ENCODE peak calls at places on chromosomes 5 and 9, in five cellular contexts. One of them, this sample, is unnamed.

GRCh38 chr9:121213136-121213806 is 11.6 kb upstream of the RAB14 start:
- DNase-seq in PC-3: peak
- DNase-seq in astrocyte of the spinal cord: peak
- DNase-seq in lower leg skin: peak
- DNase-seq in upper lobe of left lung: peak
- DNase-seq in this sample: peak

GRCh38 chr5:108415726-108416125 is 33.8 kb upstream of the FBXL17 start:
- DNase-seq in PC-3: peak
- DNase-seq in lower leg skin: no peak
- DNase-seq in upper lobe of left lung: no peak
- DNase-seq in astrocyte of the spinal cord: no peak
- DNase-seq in this sample: no peak

GRCh38 chr5:179234563-179235135 is 110.6 kb downstream of the ADAMTS2 start:
- DNase-seq in astrocyte of the spinal cord: no peak
- DNase-seq in lower leg skin: no peak
- DNase-seq in upper lobe of left lung: peak
- DNase-seq in PC-3: no peak
- DNase-seq in this sample: peak

GRCh38 chr9:98826716-98827115 is 19.2 kb downstream of the GALNT12 start:
- DNase-seq in upper lobe of left lung: no peak
- DNase-seq in lower leg skin: no peak
- DNase-seq in PC-3: no peak
- DNase-seq in astrocyte of the spinal cord: no peak
- DNase-seq in this sample: no peak

GRCh38 chr5:104297076-104297475 is 734.5 kb upstream of the NUDT12 start:
- DNase-seq in PC-3: peak
- DNase-seq in lower leg skin: no peak
- DNase-seq in astrocyte of the spinal cord: peak
- DNase-seq in upper lobe of left lung: no peak
- DNase-seq in this sample: no peak

GRCh38 chr9:123929177-123929869 is 603 bp downstream of the DENND1A start:
- DNase-seq in upper lobe of left lung: no peak
- DNase-seq in astrocyte of the spinal cord: no peak
- DNase-seq in lower leg skin: no peak
- DNase-seq in PC-3: no peak
- DNase-seq in this sample: peak

GRCh38 chr9:124869986-124870560 is 8.1 kb downstream of the ARPC5L start:
- DNase-seq in upper lobe of left lung: peak
- DNase-seq in PC-3: peak
- DNase-seq in astrocyte of the spinal cord: peak
- DNase-seq in lower leg skin: no peak
- DNase-seq in this sample: peak

GRCh38 chr9:3240651-3241268 is 285.0 kb downstream of the RFX3 start:
- DNase-seq in PC-3: peak
- DNase-seq in lower leg skin: peak
- DNase-seq in upper lobe of left lung: peak
- DNase-seq in astrocyte of the spinal cord: peak
- DNase-seq in this sample: peak

GRCh38 chr5:80487829-80488708 is at the start of gene FAM151B:
- DNase-seq in lower leg skin: peak
- DNase-seq in upper lobe of left lung: peak
- DNase-seq in astrocyte of the spinal cord: peak
- DNase-seq in PC-3: peak
- DNase-seq in this sample: peak

GRCh38 chr9:28396058-28396457 is 822.8 kb upstream of the C9orf72 start:
- DNase-seq in upper lobe of left lung: no peak
- DNase-seq in astrocyte of the spinal cord: no peak
- DNase-seq in lower leg skin: no peak
- DNase-seq in PC-3: peak
- DNase-seq in this sample: no peak

GRCh38 chr5:126615286-126615685 is 14.5 kb downstream of the PHAX start:
- DNase-seq in upper lobe of left lung: no peak
- DNase-seq in astrocyte of the spinal cord: no peak
- DNase-seq in PC-3: no peak
- DNase-seq in lower leg skin: no peak
- DNase-seq in this sample: no peak

GRCh38 chr5:135423158-135423925 is 23.8 kb downstream of the DCANP1 start:
- DNase-seq in upper lobe of left lung: no peak
- DNase-seq in PC-3: no peak
- DNase-seq in lower leg skin: no peak
- DNase-seq in astrocyte of the spinal cord: no peak
- DNase-seq in this sample: peak

GRCh38 chr9:23590601-23591000 is 235.4 kb downstream of the ELAVL2 start:
- DNase-seq in PC-3: peak
- DNase-seq in lower leg skin: no peak
- DNase-seq in astrocyte of the spinal cord: peak
- DNase-seq in upper lobe of left lung: no peak
- DNase-seq in this sample: no peak
- H3K4me3 ChIP-seq in PC-3: peak
- H3K4me3 ChIP-seq in lower leg skin: no peak
- H3K4me3 ChIP-seq in astrocyte of the spinal cord: no peak
- H3K4me3 ChIP-seq in upper lobe of left lung: no peak
- H3K4me3 ChIP-seq in this sample: no peak

GRCh38 chr5:58891971-58892343 is 309.1 kb downstream of the RAB3C start:
- DNase-seq in upper lobe of left lung: no peak
- DNase-seq in lower leg skin: no peak
- DNase-seq in PC-3: no peak
- DNase-seq in astrocyte of the spinal cord: no peak
- DNase-seq in this sample: no peak

GRCh38 chr5:58890265-58890664 is 307.4 kb downstream of the RAB3C start:
- DNase-seq in upper lobe of left lung: no peak
- DNase-seq in astrocyte of the spinal cord: no peak
- DNase-seq in PC-3: no peak
- DNase-seq in lower leg skin: no peak
- DNase-seq in this sample: no peak

GRCh38 chr5:58893551-58893950 is 310.7 kb downstream of the RAB3C start:
- DNase-seq in lower leg skin: no peak
- DNase-seq in astrocyte of the spinal cord: no peak
- DNase-seq in PC-3: no peak
- DNase-seq in upper lobe of left lung: no peak
- DNase-seq in this sample: no peak

GRCh38 chr5:58887721-58888409 is 305.0 kb downstream of the RAB3C start:
- DNase-seq in PC-3: no peak
- DNase-seq in upper lobe of left lung: peak
- DNase-seq in astrocyte of the spinal cord: no peak
- DNase-seq in lower leg skin: no peak
- DNase-seq in this sample: no peak

DNA sequence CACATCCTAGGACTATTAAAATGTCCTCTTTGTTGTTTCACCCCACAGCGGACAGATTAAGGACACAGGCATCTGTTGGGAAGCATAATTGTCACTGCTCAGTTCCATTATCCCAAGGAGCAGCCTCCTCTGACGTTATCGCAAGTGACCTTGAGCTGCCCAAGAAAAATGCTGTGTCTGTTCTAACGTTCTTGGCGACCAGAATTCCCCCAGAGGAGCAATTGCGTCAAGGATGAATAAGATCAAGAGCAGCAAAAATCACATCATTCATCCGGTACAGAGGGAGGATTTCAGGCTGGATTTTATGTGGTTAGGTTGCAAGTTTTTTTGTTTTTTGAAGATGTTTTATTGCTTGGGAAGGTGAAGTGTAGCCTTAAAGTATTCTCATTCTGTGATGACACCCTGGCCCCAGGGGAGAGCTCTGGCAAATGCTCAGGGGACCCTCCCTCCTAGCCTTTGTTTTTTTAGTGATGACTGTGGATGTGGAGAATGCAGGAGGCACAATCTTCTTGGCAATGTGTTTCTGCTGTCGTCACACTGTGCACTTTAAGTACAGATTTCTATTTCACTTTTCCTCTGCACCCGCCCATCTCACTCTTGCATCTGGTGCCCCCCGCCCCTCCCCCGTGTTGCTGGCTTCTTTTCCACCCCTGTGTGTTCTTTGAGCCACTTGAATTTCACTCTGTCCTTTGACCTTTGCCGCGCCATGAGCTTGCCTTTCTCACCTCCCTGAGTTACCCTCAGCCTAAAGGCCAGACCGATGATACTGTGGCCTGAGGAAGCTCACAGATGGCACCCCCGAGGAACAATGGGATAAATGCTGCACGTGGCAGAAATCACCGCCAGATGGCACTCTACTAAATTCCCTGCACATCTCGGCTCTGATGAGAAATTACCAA is 308.4 kb downstream of the RAB3C start:
- DNase-seq in upper lobe of left lung: peak
- DNase-seq in astrocyte of the spinal cord: peak
- DNase-seq in PC-3: peak
- DNase-seq in lower leg skin: peak
- DNase-seq in this sample: peak
- H3K4me3 ChIP-seq in upper lobe of left lung: no peak
- H3K4me3 ChIP-seq in astrocyte of the spinal cord: peak
- H3K4me3 ChIP-seq in PC-3: peak
- H3K4me3 ChIP-seq in lower leg skin: no peak
- H3K4me3 ChIP-seq in this sample: no peak

GRCh38 chr9:88992556-88992955 is 1.3 kb downstream of the S1PR3 start:
- DNase-seq in upper lobe of left lung: no peak
- DNase-seq in astrocyte of the spinal cord: no peak
- DNase-seq in lower leg skin: no peak
- DNase-seq in PC-3: no peak
- DNase-seq in this sample: no peak
- H3K4me3 ChIP-seq in upper lobe of left lung: peak
- H3K4me3 ChIP-seq in astrocyte of the spinal cord: peak
- H3K4me3 ChIP-seq in lower leg skin: no peak
- H3K4me3 ChIP-seq in PC-3: peak
- H3K4me3 ChIP-seq in this sample: peak

GRCh38 chr9:37119360-37119759 is 1.0 kb upstream of the ZCCHC7 start:
- DNase-seq in lower leg skin: no peak
- DNase-seq in PC-3: no peak
- DNase-seq in astrocyte of the spinal cord: no peak
- DNase-seq in upper lobe of left lung: no peak
- DNase-seq in this sample: no peak
- H3K4me3 ChIP-seq in lower leg skin: no peak
- H3K4me3 ChIP-seq in PC-3: no peak
- H3K4me3 ChIP-seq in astrocyte of the spinal cord: no peak
- H3K4me3 ChIP-seq in upper lobe of left lung: no peak
- H3K4me3 ChIP-seq in this sample: no peak

DNA sequence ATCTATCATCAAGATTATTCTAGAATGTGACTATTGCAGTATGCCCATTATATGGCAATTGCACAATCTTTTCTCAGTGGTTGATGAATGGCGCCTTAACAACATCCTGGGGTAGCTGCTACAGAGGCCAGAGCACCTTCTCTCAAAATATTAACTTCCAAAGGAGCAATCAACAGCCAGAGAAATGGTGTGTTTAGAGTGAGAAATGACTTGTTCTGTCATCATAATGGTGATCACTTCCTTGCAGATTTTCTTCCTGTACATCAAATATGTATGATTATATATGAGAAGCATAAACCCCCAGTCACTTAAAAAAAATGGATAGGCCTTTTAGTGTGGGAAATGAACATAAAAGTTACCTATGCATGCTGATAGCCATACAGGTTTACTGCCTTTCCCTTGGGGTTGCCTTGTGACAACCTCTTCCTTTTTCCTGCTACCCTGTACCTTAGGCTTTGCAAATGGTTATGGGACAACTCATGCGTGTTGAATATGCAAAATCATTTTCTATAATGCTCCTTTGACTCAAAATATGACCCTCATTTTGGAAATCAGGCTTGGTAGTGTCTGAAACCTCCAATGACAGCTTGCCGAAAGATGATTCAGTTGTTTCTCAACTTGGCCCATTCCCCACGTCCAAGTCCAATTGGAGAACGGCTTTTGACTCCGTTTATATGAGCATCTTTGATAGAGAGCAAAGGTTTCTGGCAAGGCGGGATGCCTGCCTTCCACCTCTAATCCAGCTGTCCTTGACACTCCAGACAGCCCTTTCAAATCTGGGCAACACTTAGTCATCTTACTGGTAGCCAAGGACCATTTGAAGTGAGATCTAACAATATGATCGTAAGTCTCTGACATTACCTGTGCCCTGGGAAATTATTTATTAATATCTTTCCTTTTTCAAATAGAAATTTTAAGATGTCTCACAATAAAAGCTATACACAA is 69.2 kb downstream of the SLC1A1 start:
- DNase-seq in lower leg skin: no peak
- DNase-seq in upper lobe of left lung: no peak
- DNase-seq in PC-3: no peak
- DNase-seq in astrocyte of the spinal cord: no peak
- DNase-seq in this sample: no peak
- H3K4me3 ChIP-seq in lower leg skin: no peak
- H3K4me3 ChIP-seq in upper lobe of left lung: no peak
- H3K4me3 ChIP-seq in PC-3: no peak
- H3K4me3 ChIP-seq in astrocyte of the spinal cord: no peak
- H3K4me3 ChIP-seq in this sample: no peak

DNA sequence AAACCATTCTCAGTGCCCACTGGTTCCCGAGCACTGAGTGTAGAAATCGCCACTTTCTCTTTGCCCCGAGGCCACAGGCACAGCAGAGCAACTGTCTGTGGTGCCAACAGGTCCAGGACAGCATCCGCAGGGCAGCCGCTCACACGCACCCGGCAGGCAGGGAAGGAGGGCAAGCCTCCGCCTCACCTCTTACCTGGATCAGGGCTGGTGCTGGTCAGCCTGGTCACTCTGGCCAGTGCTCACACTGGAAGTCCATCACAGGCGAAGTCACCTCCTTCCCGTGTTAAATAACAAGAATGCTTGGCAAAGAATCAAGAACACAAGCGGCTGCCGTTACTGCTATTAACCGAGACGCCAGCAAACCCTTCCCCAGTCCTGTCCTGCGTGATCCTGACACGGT is 13.7 kb downstream of the DIPK1B start:
- DNase-seq in PC-3: no peak
- DNase-seq in lower leg skin: no peak
- DNase-seq in astrocyte of the spinal cord: no peak
- DNase-seq in upper lobe of left lung: no peak
- DNase-seq in this sample: no peak
- H3K4me3 ChIP-seq in PC-3: peak
- H3K4me3 ChIP-seq in lower leg skin: no peak
- H3K4me3 ChIP-seq in astrocyte of the spinal cord: peak
- H3K4me3 ChIP-seq in upper lobe of left lung: no peak
- H3K4me3 ChIP-seq in this sample: peak

This sample was measured in Peyer's patch.